ENCODE peak calls at places on chromosome 1, in four cellular contexts. M is neural progenitor cell; T is HT1080; R is stimulated activated CD4-positive, alpha-beta T cell treated with anti-CD3 and anti-CD28 coated beads, Interleukin-2, amount 100 ng/mL, for 48 hours. W is an unnamed sample.
A peak's percentile ranks its signal among the peaks of the same experiment; 100 is the strongest.

GRCh38 chr1:2256430-2257244 is 28.5 kb downstream of the SKI start:
- DNase-seq in T (no peak), M (no peak), R (no peak), W (no peak)

GRCh38 chr1:195327361-195327760 is 1280.9 kb downstream of the KCNT2 start:
- DNase-seq in T (no peak), M (no peak), R (no peak), W (no peak)

GRCh38 chr1:205024679-205025078 is 18.3 kb upstream of the CNTN2 start:
- DNase-seq in T (no peak), M (no peak), R (no peak), W (no peak)

GRCh38 chr1:92419642-92420041 is 67.1 kb downstream of the GFI1 start:
- DNase-seq in R (no peak), M (no peak), T (no peak), W (no peak)

GRCh38 chr1:54409156-54410142 is 3.3 kb upstream of the SSBP3 start:
- DNase-seq in M (no peak), T (no peak), R (peak; percentile 24), W (peak; percentile 94)

GRCh38 chr1:21236178-21236577 is 54.1 kb downstream of the ECE1 start:
- DNase-seq in M (no peak), T (no peak), R (no peak), W (no peak)

GRCh38 chr1:11806307-11806936 is 431 bp downstream of the CLCN6 start:
- DNase-seq in M (no peak), T (peak; percentile 30), R (no peak), W (peak; percentile 36)

GRCh38 chr1:31792541-31792940 is 23.3 kb downstream of the SPOCD1 start:
- DNase-seq in T (no peak), M (no peak), R (no peak), W (no peak)

GRCh38 chr1:11052839-11053757 is 6.1 kb upstream of the MASP2 start:
- DNase-seq in R (no peak), M (no peak), T (no peak), W (peak; percentile 34)

GRCh38 chr1:117631761-117632160 is 25.9 kb downstream of the TENT5C start:
- DNase-seq in T (no peak), M (no peak), R (no peak), W (no peak)

GRCh38 chr1:173866462-173866861 is 1.3 kb downstream of the GAS5 start:
- DNase-seq in R (no peak), T (peak; percentile 17), M (no peak), W (no peak)

W was measured in mesendoderm.